ENCODE peak calls at places on chromosomes 12 and 14, in five cellular contexts. M is foreskin fibroblast, D is AG09309, G is H7, V is esophagus muscularis mucosa. F is an unnamed sample.

GRCh38 chr12:55847033-55847432 is 4.3 kb upstream of the MMP19 start:
- DNase-seq in M (peak), D (peak), G (peak), V (no peak), F (no peak)

GRCh38 chr12:21416611-21417121 is 20.8 kb upstream of the PYROXD1 start:
- DNase-seq in M (peak), D (no peak), G (no peak), V (no peak), F (no peak)

GRCh38 chr12:108247130-108247529 is 92.0 kb downstream of the CMKLR1 start:
- DNase-seq in M (no peak), D (no peak), G (no peak), V (no peak), F (no peak)

GRCh38 chr14:93430319-93430801 is 379 bp upstream of the UNC79 start:
- DNase-seq in M (no peak), D (no peak), G (peak), V (no peak), F (peak)

GRCh38 chr14:65847065-65847847 is 434.7 kb downstream of the FUT8 start:
- DNase-seq in M (no peak), D (no peak), G (no peak), V (no peak), F (no peak)

GRCh38 chr12:121285856-121286255 is 10.7 kb downstream of the CAMKK2 start:
- DNase-seq in M (no peak), D (no peak), G (no peak), V (no peak), F (no peak)

GRCh38 chr12:50411051-50411660 is 10.5 kb downstream of the LARP4 start:
- DNase-seq in M (peak), D (no peak), G (no peak), V (no peak), F (no peak)

GRCh38 chr14:94560291-94560665 is 964 bp upstream of the SERPINA4 start:
- DNase-seq in M (no peak), D (no peak), G (no peak), V (no peak), F (no peak)

GRCh38 chr14:94773682-94774211 is 3.8 kb upstream of the GSC start:
- DNase-seq in M (no peak), D (no peak), G (peak), V (no peak), F (no peak)

GRCh38 chr12:30013051-30013450 is 229.3 kb upstream of the TMTC1 start:
- DNase-seq in M (no peak), D (no peak), G (peak), V (no peak), F (peak)

DNA sequence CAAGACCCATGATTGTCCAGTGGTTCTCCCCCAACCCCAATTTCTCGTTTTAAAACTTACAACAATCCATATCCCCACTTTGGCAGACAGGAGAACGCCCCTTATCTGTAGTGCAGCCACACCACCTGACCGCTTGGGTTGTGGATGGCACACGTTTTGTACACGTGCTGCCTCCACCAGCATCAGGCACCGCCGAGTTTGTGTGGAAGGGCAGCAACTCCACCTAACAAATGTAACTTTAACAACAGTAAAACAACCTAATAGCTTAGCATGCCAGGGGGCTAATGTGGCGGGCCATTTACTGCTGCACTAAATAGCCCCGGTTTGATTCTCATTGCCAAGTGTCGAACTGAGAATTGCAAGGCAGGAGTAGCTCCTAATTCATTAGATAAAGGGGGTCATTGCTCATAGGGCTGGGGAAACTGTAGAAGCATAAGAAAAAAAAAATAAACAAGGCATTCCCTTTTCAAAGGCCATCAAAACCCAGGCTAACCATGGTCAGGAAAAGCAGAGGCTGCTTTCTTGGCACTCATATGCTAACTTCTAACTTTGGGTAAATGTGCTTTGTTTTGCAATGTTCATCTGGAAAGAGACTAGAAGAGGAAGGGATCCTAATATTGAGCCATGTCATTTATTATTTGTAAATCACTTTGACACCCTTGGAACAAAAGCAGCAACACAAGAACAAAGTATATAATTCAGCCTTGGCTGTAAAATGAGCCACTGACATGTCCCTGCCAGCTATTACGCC is 279.7 kb upstream of the SOX5 start:
- DNase-seq in M (no peak), D (no peak), G (no peak), V (no peak), F (no peak)
- H3K4me3 ChIP-seq in M (no peak), D (no peak), G (no peak), V (no peak), F (no peak)

GRCh38 chr14:75340921-75341320 is 62.3 kb downstream of the FOS start:
- DNase-seq in M (peak), D (no peak), G (no peak), V (peak), F (no peak)
- H3K4me3 ChIP-seq in M (no peak), D (no peak), G (no peak), V (no peak), F (no peak)

GRCh38 chr12:38141239-38141638 is 175.3 kb upstream of the ALG10B start:
- DNase-seq in M (no peak), D (no peak), G (no peak), V (no peak), F (no peak)

GRCh38 chr12:38137287-38137686 is 179.3 kb upstream of the ALG10B start:
- DNase-seq in M (no peak), D (no peak), G (no peak), V (no peak), F (no peak)

GRCh38 chr12:38138225-38139221 is 178.1 kb upstream of the ALG10B start:
- DNase-seq in M (peak), D (peak), G (peak), V (no peak), F (peak)

GRCh38 chr12:38139456-38139855 is 177.1 kb upstream of the ALG10B start:
- DNase-seq in M (no peak), D (no peak), G (no peak), V (no peak), F (no peak)

DNA sequence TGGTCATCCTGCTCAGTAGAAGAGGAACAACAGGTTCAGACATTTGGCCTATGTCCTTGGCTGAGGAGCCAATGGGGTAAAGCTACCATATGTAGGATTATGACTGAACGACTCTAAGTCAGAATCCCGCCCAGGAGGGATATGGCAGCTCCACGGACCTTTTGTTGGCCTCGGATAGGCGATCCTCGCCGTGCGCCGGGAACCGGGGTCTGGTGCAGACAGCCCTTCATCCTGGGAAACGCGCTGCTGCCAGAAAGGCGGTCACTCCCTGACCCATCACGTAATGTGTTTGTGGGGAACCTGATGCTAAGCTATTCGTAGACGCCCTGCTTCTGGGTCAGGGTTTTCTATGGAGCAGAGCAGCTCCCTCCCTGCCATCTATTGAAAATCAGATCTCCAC is 178.9 kb upstream of the ALG10B start:
- DNase-seq in M (no peak), D (no peak), G (no peak), V (no peak), F (no peak)
- H3K4me3 ChIP-seq in M (no peak), D (no peak), G (no peak), V (no peak), F (no peak)

DNA sequence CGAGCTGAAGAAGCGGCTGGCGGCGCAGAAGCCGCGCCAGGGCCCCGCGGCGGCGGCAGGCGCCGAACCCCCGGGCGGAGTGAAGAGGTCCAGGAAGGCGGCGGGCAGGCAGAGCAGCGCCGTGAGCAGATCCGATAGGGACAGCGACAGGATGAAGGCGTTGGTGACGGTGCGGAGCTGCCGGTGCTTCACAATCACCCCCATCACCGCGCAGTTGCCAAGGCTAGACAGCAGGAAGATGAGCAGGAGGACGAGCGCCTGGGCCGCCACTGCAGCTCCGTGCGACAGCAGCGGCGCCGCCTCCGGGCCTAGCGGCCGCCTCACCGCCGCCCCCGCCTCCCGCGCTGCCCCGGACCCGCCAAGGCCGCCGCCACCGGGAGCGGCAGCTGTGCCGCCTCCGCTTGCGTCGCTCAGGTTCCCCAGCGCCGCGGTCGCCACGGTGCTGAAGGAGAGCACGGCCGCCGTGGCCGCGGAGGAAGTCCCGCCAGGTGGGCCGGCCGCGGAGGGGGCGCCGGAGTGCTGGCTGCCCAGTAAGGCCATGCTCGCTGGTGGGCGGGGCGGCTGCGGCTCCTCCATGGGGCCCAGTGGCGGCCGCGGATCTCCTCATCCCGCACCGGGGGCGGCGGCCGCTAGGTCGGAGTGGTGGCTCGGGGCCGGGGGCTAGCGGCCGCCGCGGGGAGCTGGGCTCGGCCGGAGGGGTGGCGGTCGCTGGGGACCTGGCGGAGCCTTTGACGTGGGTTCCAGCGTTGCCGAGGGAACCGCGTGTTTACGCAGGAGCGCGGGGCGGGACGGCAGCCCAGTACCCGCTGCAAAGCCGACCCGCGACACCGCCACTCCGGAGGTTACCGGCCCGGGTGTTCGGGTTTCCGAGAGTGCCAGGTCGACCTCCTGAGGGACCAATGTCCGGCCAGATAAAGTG is at the start of gene GPR135:
- DNase-seq in M (peak), D (no peak), G (peak), V (no peak), F (no peak)
- H3K4me3 ChIP-seq in M (peak), D (peak), G (peak), V (peak), F (peak)

GRCh38 chr14:102580552-102581110 is 11.8 kb upstream of the RCOR1 start:
- DNase-seq in M (peak), D (no peak), G (no peak), V (no peak), F (no peak)
- H3K4me3 ChIP-seq in M (peak), D (no peak), G (no peak), V (no peak), F (no peak)

DNA sequence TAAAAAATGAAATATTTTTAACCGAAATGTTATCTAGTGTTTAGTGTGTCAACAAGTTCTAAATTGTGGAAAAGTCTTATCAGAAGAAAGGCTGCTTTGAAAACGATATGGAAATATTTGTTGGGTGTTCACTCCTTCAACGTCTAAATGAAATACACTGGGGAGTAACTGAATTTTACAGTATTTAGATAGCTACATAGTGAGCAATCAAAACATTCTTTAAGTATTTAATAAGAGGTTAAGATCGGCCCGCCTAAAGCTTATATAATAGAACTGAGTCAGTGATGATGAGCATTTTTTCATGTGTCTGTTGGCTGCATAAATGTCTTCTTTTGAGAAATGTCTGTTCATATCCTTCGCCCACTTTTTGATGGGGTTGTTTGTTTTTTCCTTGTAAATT is 228.3 kb downstream of the RAD51B start:
- DNase-seq in M (peak), D (peak), G (no peak), V (no peak), F (no peak)
- H3K4me3 ChIP-seq in M (no peak), D (no peak), G (no peak), V (no peak), F (no peak)

F was measured in NT2/D1.